ENCODE peak calls at places on chromosomes 2 and 18, in six cellular contexts. One of them, this sample, is unnamed.

GRCh38 chr2:86482034-86482433 is 40.9 kb downstream of the KDM3A start:
- DNase-seq in ascending aorta: no peak
- DNase-seq in CD8-positive, alpha-beta T cell: no peak
- DNase-seq in lower lobe of right lung: no peak
- DNase-seq in colonic mucosa: no peak
- DNase-seq in GM23248: peak
- DNase-seq in this sample: no peak

GRCh38 chr2:55961318-55961911 is 37.8 kb upstream of the EFEMP1 start:
- DNase-seq in ascending aorta: no peak
- DNase-seq in CD8-positive, alpha-beta T cell: no peak
- DNase-seq in lower lobe of right lung: no peak
- DNase-seq in colonic mucosa: no peak
- DNase-seq in GM23248: peak
- DNase-seq in this sample: no peak

GRCh38 chr18:2173464-2173863 is 397.8 kb downstream of the METTL4 start:
- DNase-seq in ascending aorta: no peak
- DNase-seq in CD8-positive, alpha-beta T cell: no peak
- DNase-seq in lower lobe of right lung: no peak
- DNase-seq in colonic mucosa: no peak
- DNase-seq in GM23248: peak
- DNase-seq in this sample: no peak

GRCh38 chr2:67564626-67565025 is 167.5 kb downstream of the ETAA1 start:
- DNase-seq in ascending aorta: no peak
- DNase-seq in CD8-positive, alpha-beta T cell: no peak
- DNase-seq in lower lobe of right lung: no peak
- DNase-seq in colonic mucosa: no peak
- DNase-seq in GM23248: no peak
- DNase-seq in this sample: no peak

GRCh38 chr2:37585982-37586621 is 85.3 kb downstream of the CDC42EP3 start:
- DNase-seq in ascending aorta: peak
- DNase-seq in CD8-positive, alpha-beta T cell: peak
- DNase-seq in lower lobe of right lung: no peak
- DNase-seq in colonic mucosa: peak
- DNase-seq in GM23248: peak
- DNase-seq in this sample: no peak

GRCh38 chr18:79939096-79939495 is 12.4 kb downstream of the SLC66A2 start:
- DNase-seq in ascending aorta: no peak
- DNase-seq in CD8-positive, alpha-beta T cell: no peak
- DNase-seq in lower lobe of right lung: peak
- DNase-seq in colonic mucosa: peak
- DNase-seq in GM23248: no peak
- DNase-seq in this sample: no peak

GRCh38 chr2:119144806-119145205 is 13.7 kb downstream of the C1QL2 start:
- DNase-seq in ascending aorta: no peak
- DNase-seq in CD8-positive, alpha-beta T cell: no peak
- DNase-seq in lower lobe of right lung: no peak
- DNase-seq in colonic mucosa: no peak
- DNase-seq in GM23248: no peak
- DNase-seq in this sample: no peak

GRCh38 chr2:79275197-79275596 is 115.6 kb upstream of the REG3A start:
- DNase-seq in ascending aorta: no peak
- DNase-seq in CD8-positive, alpha-beta T cell: no peak
- DNase-seq in lower lobe of right lung: no peak
- DNase-seq in colonic mucosa: no peak
- DNase-seq in GM23248: no peak
- DNase-seq in this sample: no peak

GRCh38 chr2:180716186-180717180 is 263.9 kb upstream of the UBE2E3 start:
- DNase-seq in ascending aorta: no peak
- DNase-seq in CD8-positive, alpha-beta T cell: no peak
- DNase-seq in lower lobe of right lung: no peak
- DNase-seq in colonic mucosa: no peak
- DNase-seq in GM23248: no peak
- DNase-seq in this sample: no peak

GRCh38 chr2:207766697-207767460 is 2.8 kb downstream of the FZD5 start:
- DNase-seq in ascending aorta: no peak
- DNase-seq in CD8-positive, alpha-beta T cell: no peak
- DNase-seq in lower lobe of right lung: peak
- DNase-seq in colonic mucosa: peak
- DNase-seq in GM23248: no peak
- DNase-seq in this sample: no peak

DNA sequence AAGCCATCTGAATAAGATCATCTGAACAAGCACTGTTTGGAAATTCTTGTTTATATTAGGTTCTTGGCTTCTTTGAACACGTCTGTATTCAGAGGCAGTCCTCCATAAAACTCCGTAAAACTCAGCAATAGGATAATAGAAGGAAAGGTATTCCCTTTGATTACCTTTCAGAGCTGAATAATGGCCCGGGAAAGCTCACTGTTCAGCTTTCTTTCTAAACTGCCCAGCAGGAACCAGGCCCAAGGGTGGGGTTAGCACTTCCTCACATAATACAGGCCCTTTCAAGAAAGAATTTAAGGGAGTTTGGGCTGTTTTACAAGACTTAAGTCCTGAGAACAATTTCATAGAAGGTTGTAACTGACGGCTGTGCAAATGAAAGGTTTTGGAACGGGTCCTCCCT is 72.2 kb upstream of the PHLPP1 start:
- DNase-seq in ascending aorta: no peak
- DNase-seq in CD8-positive, alpha-beta T cell: no peak
- DNase-seq in lower lobe of right lung: no peak
- DNase-seq in colonic mucosa: no peak
- DNase-seq in GM23248: no peak
- DNase-seq in this sample: no peak
- H3K27ac ChIP-seq in ascending aorta: no peak
- H3K27ac ChIP-seq in CD8-positive, alpha-beta T cell: no peak
- H3K27ac ChIP-seq in lower lobe of right lung: no peak
- H3K27ac ChIP-seq in colonic mucosa: no peak
- H3K27ac ChIP-seq in GM23248: no peak
- H3K27ac ChIP-seq in this sample: no peak

DNA sequence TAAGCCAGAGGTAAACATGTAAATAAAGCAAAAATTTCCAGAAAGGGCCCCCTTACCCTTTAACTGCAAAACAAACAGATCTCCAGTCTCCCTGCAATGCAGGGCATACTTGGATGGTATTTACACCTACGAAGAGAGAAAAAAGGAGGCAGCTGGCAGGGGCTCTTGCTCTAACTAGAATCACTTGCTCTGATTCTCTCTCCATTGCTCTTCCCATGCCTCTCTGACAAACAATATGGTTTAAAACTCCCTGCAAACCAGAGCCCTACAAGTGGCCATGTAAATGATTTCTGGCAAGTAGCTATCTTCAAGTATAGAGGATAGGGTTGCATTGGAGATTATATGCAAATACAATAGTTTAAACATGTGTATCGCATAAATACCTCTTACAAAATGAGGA is 35.9 kb downstream of the SF3B1 start:
- DNase-seq in ascending aorta: no peak
- DNase-seq in CD8-positive, alpha-beta T cell: no peak
- DNase-seq in lower lobe of right lung: no peak
- DNase-seq in colonic mucosa: no peak
- DNase-seq in GM23248: no peak
- DNase-seq in this sample: no peak
- H3K27ac ChIP-seq in ascending aorta: no peak
- H3K27ac ChIP-seq in CD8-positive, alpha-beta T cell: no peak
- H3K27ac ChIP-seq in lower lobe of right lung: no peak
- H3K27ac ChIP-seq in colonic mucosa: no peak
- H3K27ac ChIP-seq in GM23248: no peak
- H3K27ac ChIP-seq in this sample: no peak

DNA sequence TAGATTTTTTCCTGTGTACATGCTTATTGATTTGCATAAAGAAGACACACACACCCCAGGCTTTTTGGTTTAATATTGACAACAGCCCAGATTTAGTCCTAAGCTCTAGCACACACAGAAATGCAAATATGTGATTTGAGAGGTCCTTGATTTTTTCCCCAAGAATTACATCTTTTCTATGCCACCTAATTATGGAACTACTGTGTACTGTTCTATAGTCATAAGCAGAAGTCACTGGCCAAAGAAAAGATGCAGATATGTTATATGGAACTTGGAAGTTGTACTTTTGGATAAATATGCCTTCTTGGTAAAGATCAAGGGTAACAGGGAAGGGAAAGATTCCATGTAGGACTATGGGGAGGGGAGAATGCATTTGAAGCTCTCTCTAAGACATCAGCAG is 105.6 kb downstream of the SETBP1 start:
- DNase-seq in ascending aorta: no peak
- DNase-seq in CD8-positive, alpha-beta T cell: no peak
- DNase-seq in lower lobe of right lung: no peak
- DNase-seq in colonic mucosa: no peak
- DNase-seq in GM23248: no peak
- DNase-seq in this sample: no peak
- H3K27ac ChIP-seq in ascending aorta: no peak
- H3K27ac ChIP-seq in CD8-positive, alpha-beta T cell: no peak
- H3K27ac ChIP-seq in lower lobe of right lung: no peak
- H3K27ac ChIP-seq in colonic mucosa: no peak
- H3K27ac ChIP-seq in GM23248: no peak
- H3K27ac ChIP-seq in this sample: no peak

GRCh38 chr18:36196239-36196995 is 9.1 kb downstream of the MOCOS start:
- DNase-seq in ascending aorta: no peak
- DNase-seq in CD8-positive, alpha-beta T cell: no peak
- DNase-seq in lower lobe of right lung: no peak
- DNase-seq in colonic mucosa: no peak
- DNase-seq in GM23248: no peak
- DNase-seq in this sample: no peak

GRCh38 chr18:36201765-36202164 is 14.5 kb downstream of the MOCOS start:
- DNase-seq in ascending aorta: no peak
- DNase-seq in CD8-positive, alpha-beta T cell: no peak
- DNase-seq in lower lobe of right lung: no peak
- DNase-seq in colonic mucosa: no peak
- DNase-seq in GM23248: no peak
- DNase-seq in this sample: no peak

GRCh38 chr18:36203360-36203895 is 16.1 kb downstream of the MOCOS start:
- DNase-seq in ascending aorta: no peak
- DNase-seq in CD8-positive, alpha-beta T cell: no peak
- DNase-seq in lower lobe of right lung: no peak
- DNase-seq in colonic mucosa: no peak
- DNase-seq in GM23248: no peak
- DNase-seq in this sample: no peak

GRCh38 chr18:36199691-36200295 is 12.5 kb downstream of the MOCOS start:
- DNase-seq in ascending aorta: no peak
- DNase-seq in CD8-positive, alpha-beta T cell: no peak
- DNase-seq in lower lobe of right lung: no peak
- DNase-seq in colonic mucosa: no peak
- DNase-seq in GM23248: no peak
- DNase-seq in this sample: no peak

GRCh38 chr18:36200354-36200771 is 13.1 kb downstream of the MOCOS start:
- DNase-seq in ascending aorta: no peak
- DNase-seq in CD8-positive, alpha-beta T cell: no peak
- DNase-seq in lower lobe of right lung: no peak
- DNase-seq in colonic mucosa: no peak
- DNase-seq in GM23248: no peak
- DNase-seq in this sample: no peak
- H3K27ac ChIP-seq in ascending aorta: no peak
- H3K27ac ChIP-seq in CD8-positive, alpha-beta T cell: no peak
- H3K27ac ChIP-seq in lower lobe of right lung: no peak
- H3K27ac ChIP-seq in colonic mucosa: no peak
- H3K27ac ChIP-seq in GM23248: no peak
- H3K27ac ChIP-seq in this sample: no peak

This sample was measured in substantia nigra.